ENCODE peak calls at places on chromosomes 16 and 17, in four cellular contexts. One of them, this sample, is unnamed.

GRCh38 chr17:8468109-8468508 is 32.4 kb downstream of the NDEL1 start:
- DNase-seq in HT1080: no peak
- DNase-seq in central memory CD8-positive, alpha-beta T cell: no peak
- DNase-seq in HuH-7: no peak
- DNase-seq in this sample: no peak

GRCh38 chr17:33560165-33560564 is 267.1 kb upstream of the ASIC2 start:
- DNase-seq in HT1080: peak; percentile 73
- DNase-seq in central memory CD8-positive, alpha-beta T cell: no peak
- DNase-seq in HuH-7: no peak
- DNase-seq in this sample: no peak

GRCh38 chr17:61331886-61332285 is 67.8 kb upstream of the TBX2 start:
- DNase-seq in HT1080: no peak
- DNase-seq in central memory CD8-positive, alpha-beta T cell: no peak
- DNase-seq in HuH-7: no peak
- DNase-seq in this sample: no peak

GRCh38 chr17:40862985-40863733 is 3.9 kb downstream of the KRT12 start:
- DNase-seq in HT1080: no peak
- DNase-seq in central memory CD8-positive, alpha-beta T cell: no peak
- DNase-seq in HuH-7: peak; percentile 14
- DNase-seq in this sample: no peak

GRCh38 chr17:36661047-36661666 is 59.8 kb downstream of the MRM1 start:
- DNase-seq in HT1080: no peak
- DNase-seq in central memory CD8-positive, alpha-beta T cell: no peak
- DNase-seq in HuH-7: no peak
- DNase-seq in this sample: no peak

GRCh38 chr17:18267927-18268711 is 7.7 kb downstream of the MIEF2 start:
- DNase-seq in HT1080: peak; percentile 35
- DNase-seq in central memory CD8-positive, alpha-beta T cell: no peak
- DNase-seq in HuH-7: no peak
- DNase-seq in this sample: no peak

GRCh38 chr17:31469959-31470358 is 78.5 kb downstream of the RAB11FIP4 start:
- DNase-seq in HT1080: no peak
- DNase-seq in central memory CD8-positive, alpha-beta T cell: no peak
- DNase-seq in HuH-7: no peak
- DNase-seq in this sample: no peak

GRCh38 chr16:87995644-87996043 is 44.4 kb downstream of the BANP start:
- DNase-seq in HT1080: no peak
- DNase-seq in central memory CD8-positive, alpha-beta T cell: no peak
- DNase-seq in HuH-7: no peak
- DNase-seq in this sample: no peak

GRCh38 chr17:2849327-2849670 is 53.1 kb downstream of the RAP1GAP2 start:
- DNase-seq in HT1080: no peak
- DNase-seq in central memory CD8-positive, alpha-beta T cell: no peak
- DNase-seq in HuH-7: no peak
- DNase-seq in this sample: no peak

GRCh38 chr17:67056746-67057490 is 12.6 kb downstream of the CACNG1 start:
- DNase-seq in HT1080: no peak
- DNase-seq in central memory CD8-positive, alpha-beta T cell: no peak
- DNase-seq in HuH-7: no peak
- DNase-seq in this sample: no peak

GRCh38 chr17:74354123-74354522 is 7.5 kb downstream of the BTBD17 start:
- DNase-seq in HT1080: peak; percentile 10
- DNase-seq in central memory CD8-positive, alpha-beta T cell: peak; percentile 49
- DNase-seq in HuH-7: peak; percentile 99
- DNase-seq in this sample: no peak

GRCh38 chr17:7512105-7512504 is 27.9 kb downstream of the POLR2A start:
- DNase-seq in HT1080: no peak
- DNase-seq in central memory CD8-positive, alpha-beta T cell: no peak
- DNase-seq in HuH-7: no peak
- DNase-seq in this sample: no peak

GRCh38 chr17:29838961-29839360 is 91.1 kb downstream of the SSH2 start:
- DNase-seq in HT1080: no peak
- DNase-seq in central memory CD8-positive, alpha-beta T cell: no peak
- DNase-seq in HuH-7: no peak
- DNase-seq in this sample: no peak

This sample was measured in Caco-2.